ENCODE peak calls at places on chromosomes 5 and 9, in ten cellular contexts. Z is retinal pigment epithelial cell, Y is fibroblast of mammary gland, G is GM23338, M is neural crest cell, T is transverse colon, C is lower lobe of right lung, L is stomach, V is astrocyte, B is psoas muscle. O is an unnamed sample.

GRCh38 chr9:69577123-69577522 is 95.0 kb downstream of the APBA1 start:
- DNase-seq in T (no peak), M (no peak), C (no peak), Y (no peak), V (no peak), L (no peak), Z (no peak), G (no peak), B (no peak), O (no peak)

GRCh38 chr9:132001550-132001949 is 78.1 kb downstream of the MED27 start:
- DNase-seq in B (no peak), C (no peak), V (no peak), L (no peak), Y (no peak), Z (no peak), G (no peak), T (no peak), M (no peak), O (no peak)

GRCh38 chr9:69391487-69391886 is 66.5 kb downstream of the ENTREP1 start:
- DNase-seq in V (no peak), B (no peak), C (no peak), Z (no peak), G (no peak), Y (no peak), T (no peak), M (no peak), L (no peak), O (no peak)

GRCh38 chr9:111759762-111760639 is 34.7 kb downstream of the SHOC1 start:
- DNase-seq in Z (peak), V (peak), T (peak), Y (peak), G (peak), C (no peak), L (peak), M (peak), B (no peak), O (peak)

GRCh38 chr5:54249210-54250028 is 61.0 kb downstream of the ARL15 start:
- DNase-seq in Y (peak), L (peak), T (peak), C (peak), Z (no peak), G (no peak), B (no peak), M (no peak), V (peak), O (peak)

GRCh38 chr5:73797142-73797530 is 171.1 kb downstream of the ARHGEF28 start:
- DNase-seq in T (no peak), C (no peak), Z (no peak), M (no peak), B (no peak), V (no peak), G (no peak), Y (peak), L (no peak), O (no peak)

GRCh38 chr9:113558632-113559502 is 95.3 kb downstream of the RGS3 start:
- DNase-seq in G (no peak), Y (peak), T (peak), C (peak), B (peak), Z (no peak), M (no peak), L (peak), V (peak), O (peak)

GRCh38 chr9:4297151-4297794 is 2.6 kb downstream of the GLIS3 start:
- DNase-seq in T (peak), Z (peak), B (peak), M (peak), V (peak), Y (peak), G (peak), L (peak), C (peak), O (peak)

GRCh38 chr9:135376511-135377173 is 102.9 kb upstream of the PPP1R26 start:
- DNase-seq in V (no peak), B (no peak), Y (no peak), M (no peak), C (no peak), G (no peak), T (no peak), L (no peak), Z (no peak), O (no peak)

GRCh38 chr9:86945868-86946711 is 1.2 kb downstream of the GAS1 start:
- DNase-seq in Z (no peak), T (peak), V (peak), M (peak), Y (peak), G (peak), L (peak), B (peak), C (peak), O (peak)
- TF ChIP-seq CTCF in Z (peak), T (no peak), V (no peak), M (peak), Y (no peak), G (no peak), L (no peak), B (peak), C (no peak), O (peak)

GRCh38 chr5:151005975-151006576 is 14.3 kb upstream of the GPX3 start:
- DNase-seq in C (peak), Z (peak), G (no peak), V (no peak), Y (peak), T (peak), L (peak), M (no peak), B (peak), O (no peak)
- TF ChIP-seq CTCF in C (no peak), Z (no peak), G (no peak), V (no peak), Y (no peak), T (no peak), L (no peak), M (no peak), B (no peak), O (no peak)

DNA sequence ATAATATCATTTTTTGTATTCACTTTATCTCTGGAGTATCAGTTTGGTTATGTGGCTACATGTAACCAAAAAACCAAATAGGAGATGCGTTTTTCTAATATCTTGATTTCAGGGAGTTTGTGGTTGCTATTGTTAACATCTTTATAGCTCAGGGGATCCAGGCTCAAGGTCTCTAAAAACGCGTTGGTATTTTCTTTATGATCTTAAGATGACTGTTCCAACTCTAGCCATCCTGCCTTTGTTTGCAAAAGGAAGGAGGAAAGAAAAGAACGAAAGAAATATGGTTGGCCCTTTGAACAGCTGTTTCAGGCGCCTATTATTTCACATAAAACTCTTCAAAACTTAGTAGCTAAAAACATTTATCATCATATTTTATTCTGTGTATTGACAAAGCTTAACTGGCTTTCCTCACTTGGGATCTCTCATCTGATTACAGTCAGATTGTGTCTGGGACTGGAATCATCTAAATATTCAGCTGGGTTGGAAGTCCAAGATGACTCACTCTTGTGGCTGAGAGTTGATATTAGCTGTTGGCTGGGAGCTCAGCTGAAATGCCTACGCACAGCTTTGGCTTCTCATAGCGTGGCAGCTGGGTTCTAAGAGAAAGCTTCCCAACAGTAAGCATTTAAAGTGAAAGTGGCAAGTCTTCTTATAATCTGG is 60.1 kb downstream of the FAM174A start:
- DNase-seq in G (no peak), B (peak), L (peak), Z (peak), C (peak), V (peak), Y (peak), M (no peak), T (peak), O (peak)
- TF ChIP-seq CTCF in G (no peak), B (no peak), L (no peak), Z (no peak), C (no peak), V (no peak), Y (no peak), M (no peak), T (no peak), O (no peak)

GRCh38 chr9:71812385-71812784 is 44.1 kb upstream of the CEMIP2 start:
- DNase-seq in M (no peak), L (no peak), T (no peak), B (peak), C (no peak), G (no peak), V (no peak), Y (peak), Z (no peak), O (no peak)
- TF ChIP-seq CTCF in M (no peak), L (no peak), T (no peak), B (no peak), C (no peak), G (no peak), V (no peak), Y (no peak), Z (no peak), O (no peak)

O was measured in MCF 10A.